ENCODE peak calls at places on chromosomes 6 and 20, in four cellular contexts. L is ovary, O is A549, B is HCT116. Z is an unnamed sample.

GRCh38 chr6:43630980-43631619 is 2.0 kb upstream of the GTPBP2 start:
- DNase-seq in L (no peak), O (no peak), B (no peak), Z (no peak)

GRCh38 chr6:113530769-113531168 is 326.4 kb upstream of the MARCKS start:
- DNase-seq in L (no peak), O (no peak), B (no peak), Z (no peak)

GRCh38 chr6:9745476-9745875 is 669.4 kb downstream of the TFAP2A start:
- DNase-seq in L (no peak), O (no peak), B (no peak), Z (no peak)

GRCh38 chr20:9177278-9177677 is 108.4 kb downstream of the PLCB4 start:
- DNase-seq in L (no peak), O (no peak), B (no peak), Z (no peak)

GRCh38 chr20:58898629-58899028 is 46.1 kb downstream of the GNAS start:
- DNase-seq in L (no peak), O (no peak), B (no peak), Z (no peak)

GRCh38 chr20:46192376-46192944 is 74.3 kb downstream of the CD40 start:
- DNase-seq in L (no peak), O (no peak), B (no peak), Z (no peak)

GRCh38 chr6:96963809-96964208 is 39.3 kb downstream of the KLHL32 start:
- DNase-seq in L (no peak), O (no peak), B (no peak), Z (no peak)

GRCh38 chr20:4325548-4326187 is 310.3 kb upstream of the RNF24 start:
- DNase-seq in L (no peak), O (no peak), B (no peak), Z (no peak)

GRCh38 chr6:97586344-97586743 is 303.3 kb upstream of the MMS22L start:
- DNase-seq in L (no peak), O (no peak), B (no peak), Z (no peak)

GRCh38 chr6:169839898-169840631 is 88.6 kb downstream of the ERMARD start:
- DNase-seq in L (no peak), O (no peak), B (no peak), Z (no peak)

GRCh38 chr6:108902389-108902792 is 54.2 kb downstream of the ARMC2 start:
- DNase-seq in L (no peak), O (no peak), B (no peak), Z (no peak)

GRCh38 chr6:54085526-54085925 is 25.7 kb upstream of the MLIP start:
- DNase-seq in L (no peak), O (no peak), B (no peak), Z (no peak)

DNA sequence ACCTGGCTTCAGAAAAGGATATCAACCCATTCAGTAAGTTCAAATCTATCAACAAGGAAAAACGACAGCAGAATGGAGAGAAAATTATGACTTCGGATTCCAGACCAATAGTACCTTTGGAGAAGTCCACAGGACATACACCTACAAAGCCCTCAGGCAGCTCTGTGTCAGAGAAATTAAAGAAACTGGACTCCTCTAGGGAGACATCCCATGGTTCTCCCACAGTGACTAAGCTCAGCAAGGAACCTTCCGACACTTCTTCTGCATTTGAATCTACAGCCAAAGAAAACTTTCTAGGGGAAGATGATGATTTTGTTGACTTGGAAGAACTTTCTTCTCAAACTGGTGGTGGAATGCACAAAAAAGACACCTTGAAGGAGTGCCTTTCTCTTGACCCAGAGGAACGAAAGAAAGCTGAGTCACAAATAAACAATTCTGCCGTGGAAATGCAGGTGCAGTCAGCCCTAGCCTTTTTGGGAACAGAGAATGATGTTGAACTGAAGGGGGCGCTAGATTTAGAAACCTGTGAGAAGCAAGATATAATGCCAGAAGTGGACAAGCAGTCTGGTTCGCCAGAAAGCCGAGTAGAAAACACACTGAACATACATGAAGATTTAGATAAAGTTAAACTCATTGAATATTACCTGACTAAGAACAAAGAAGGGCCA is 67.4 kb upstream of the HINT3 start:
- DNase-seq in L (no peak), O (no peak), B (peak; percentile 24), Z (no peak)
- TF ChIP-seq CTCF in L (no peak), O (peak; percentile 47), B (peak; percentile 22), Z (peak; percentile 24)

GRCh38 chr20:47281376-47281775 is 75.1 kb downstream of the ZMYND8 start:
- DNase-seq in L (no peak), O (no peak), B (no peak), Z (no peak)

GRCh38 chr20:47280668-47281067 is 75.8 kb downstream of the ZMYND8 start:
- DNase-seq in L (no peak), O (no peak), B (no peak), Z (no peak)

GRCh38 chr20:47276856-47277541 is 79.5 kb downstream of the ZMYND8 start:
- DNase-seq in L (peak; percentile 52), O (no peak), B (no peak), Z (peak; percentile 77)

GRCh38 chr20:47280228-47280627 is 76.3 kb downstream of the ZMYND8 start:
- DNase-seq in L (no peak), O (no peak), B (no peak), Z (no peak)

DNA sequence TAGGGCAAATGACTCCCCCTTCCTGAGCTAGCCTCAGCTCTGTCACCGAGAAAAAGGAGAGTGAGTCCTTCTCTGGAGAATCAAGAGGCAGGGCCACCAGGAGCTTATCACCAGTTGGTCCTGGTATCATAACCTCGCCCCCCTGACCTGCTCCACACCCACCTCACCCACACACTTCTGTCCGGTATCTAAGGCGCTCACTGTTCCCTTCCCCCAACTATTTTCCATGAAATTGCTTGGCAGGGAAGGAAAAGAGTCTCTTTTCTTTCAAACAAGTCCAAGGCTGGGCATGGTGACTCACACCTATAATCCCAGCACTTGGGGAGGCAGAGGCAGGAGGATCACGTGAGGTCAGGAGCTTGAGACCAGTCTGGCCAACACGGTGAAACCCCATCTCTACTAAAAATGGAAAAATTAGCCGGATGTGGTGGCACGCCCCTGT is 77.6 kb downstream of the ZMYND8 start:
- DNase-seq in L (no peak), O (no peak), B (peak; percentile 68), Z (no peak)
- H3K4me1 ChIP-seq in L (peaks cover 2% of the 10 kb centered on the region), O (peaks cover 52% of the 10 kb centered on the region), B (peaks cover 57% of the 10 kb centered on the region), Z (peaks cover 39% of the 10 kb centered on the region)

GRCh38 chr6:83051386-83052172 is 14.1 kb downstream of the UBE3D start:
- DNase-seq in L (no peak), O (no peak), B (no peak), Z (no peak)
- TF ChIP-seq POLR2A in L (no peak), O (no peak), B (no peak), Z (no peak)

DNA sequence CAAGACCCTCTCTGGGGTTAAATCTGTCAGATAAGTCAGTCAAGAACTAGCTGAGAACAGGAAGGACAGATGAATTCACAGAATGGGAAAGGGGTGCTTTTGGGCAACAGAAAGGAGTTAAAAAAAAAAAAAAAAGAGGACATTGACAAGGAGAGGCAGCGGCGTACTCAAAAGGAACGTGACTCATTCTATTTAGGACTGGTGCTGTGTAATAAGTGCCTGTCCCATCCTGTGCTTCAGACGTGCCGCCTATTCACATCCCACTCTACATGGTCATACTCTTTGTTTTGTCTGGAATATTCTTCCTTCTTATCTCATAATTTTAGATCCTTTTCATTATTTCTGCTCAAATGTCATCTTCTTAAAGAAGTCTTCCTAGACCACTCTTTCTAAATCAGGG is 101.1 kb upstream of the EMILIN3 start:
- DNase-seq in L (no peak), O (no peak), B (no peak), Z (no peak)
- TF ChIP-seq CTCF in L (no peak), O (no peak), B (no peak), Z (no peak)

DNA sequence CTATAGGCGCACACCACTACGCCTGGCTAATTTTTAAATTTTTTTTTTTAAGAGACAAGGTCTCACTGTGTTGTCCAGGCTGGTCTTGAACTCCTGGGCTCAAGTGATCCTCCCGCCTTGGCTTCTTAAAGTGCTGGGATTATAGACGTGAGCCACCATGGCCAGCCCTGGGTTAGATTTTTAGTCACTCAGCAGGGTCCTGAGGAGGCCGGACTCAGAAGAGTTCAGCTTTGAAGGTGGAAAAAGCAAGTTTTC is 44.2 kb downstream of the FGD2 start:
- DNase-seq in L (no peak), O (no peak), B (no peak), Z (no peak)
- H3K4me1 ChIP-seq in L (peaks cover 2% of the 10 kb centered on the region), O (peaks cover 18% of the 10 kb centered on the region), B (peaks cover 24% of the 10 kb centered on the region), Z (peaks cover 41% of the 10 kb centered on the region)

GRCh38 chr6:36126121-36126520 is 4.2 kb upstream of the MAPK13 start:
- DNase-seq in L (no peak), O (no peak), B (no peak), Z (peak; percentile 44)

GRCh38 chr6:36128073-36128472 is 2.2 kb upstream of the MAPK13 start:
- DNase-seq in L (no peak), O (no peak), B (no peak), Z (no peak)

GRCh38 chr6:36126553-36127458 is 3.5 kb upstream of the MAPK13 start:
- DNase-seq in L (no peak), O (no peak), B (no peak), Z (peak; percentile 34)

GRCh38 chr6:36128793-36129192 is 1.5 kb upstream of the MAPK13 start:
- DNase-seq in L (peak; percentile 6), O (no peak), B (no peak), Z (no peak)

GRCh38 chr6:36127462-36128016 is 2.8 kb upstream of the MAPK13 start:
- DNase-seq in L (no peak), O (peak; percentile 40), B (no peak), Z (peak; percentile 64)
- TF ChIP-seq POLR2A in L (no peak), O (no peak), B (no peak), Z (no peak)

GRCh38 chr20:22815584-22815983 is 219.5 kb upstream of the SSTR4 start:
- DNase-seq in L (no peak), O (peak; percentile 47), B (no peak), Z (no peak)
- TF ChIP-seq CTCF in L (no peak), O (no peak), B (no peak), Z (no peak)

DNA sequence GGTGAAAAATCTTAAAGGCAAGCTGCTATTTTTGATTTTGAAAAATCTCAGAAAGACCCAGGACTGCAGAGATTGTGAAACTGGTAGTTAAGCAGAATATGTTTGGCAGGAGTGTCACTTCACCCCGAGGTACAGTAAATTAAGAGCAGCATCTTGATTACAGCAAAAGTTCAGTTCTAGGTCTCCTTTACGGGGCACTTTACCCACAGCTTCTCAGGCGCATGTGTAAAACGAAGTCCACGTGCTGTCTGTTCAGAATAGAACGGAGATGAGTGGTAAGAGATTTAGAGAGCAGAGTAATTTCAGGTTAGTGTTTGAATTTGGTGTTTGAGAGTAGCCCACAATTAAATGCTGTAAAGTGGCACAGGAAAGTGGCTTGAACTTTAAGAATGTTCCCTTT is 84.0 kb downstream of the FARS2 start:
- DNase-seq in L (no peak), O (no peak), B (no peak), Z (no peak)
- H3K4me1 ChIP-seq in L (no peaks in the 10 kb centered on the region), O (no peaks in the 10 kb centered on the region), B (no peaks in the 10 kb centered on the region), Z (no peaks in the 10 kb centered on the region)